ENCODE peak calls at places on chromosome X, in four cellular contexts. G is AG09309, T is AG04449, Q is epithelial cell of proximal tubule. V is an unnamed sample.

GRCh38 chrX:72475952-72476668 is 96.5 kb downstream of the HDAC8 start:
- DNase-seq in T (no peak), Q (no peak), G (no peak), V (no peak)

GRCh38 chrX:21744721-21745120 is 13.2 kb downstream of the SMPX start:
- DNase-seq in Q (no peak), T (no peak), G (no peak), V (no peak)

GRCh38 chrX:75278991-75279390 is 5.1 kb downstream of the UPRT start:
- DNase-seq in G (no peak), T (no peak), Q (no peak), V (no peak)

GRCh38 chrX:40864972-40865371 is 129.6 kb upstream of the MED14 start:
- DNase-seq in Q (no peak), T (peak), G (no peak), V (no peak)

GRCh38 chrX:1386338-1387127 is 5.4 kb downstream of the SLC25A6 start:
- DNase-seq in G (no peak), T (no peak), Q (no peak), V (no peak)

GRCh38 chrX:14529288-14529989 is at the start of gene GLRA2:
- DNase-seq in T (no peak), G (no peak), Q (no peak), V (peak)

GRCh38 chrX:103792916-103793540 is 16.4 kb downstream of the PLP1 start:
- DNase-seq in Q (no peak), T (peak), G (peak), V (no peak)

GRCh38 chrX:55490121-55490520 is 473 bp upstream of the USP51 start:
- DNase-seq in G (no peak), T (no peak), Q (no peak), V (no peak)

GRCh38 chrX:134406977-134407376 is 53.0 kb upstream of the HPRT1 start:
- DNase-seq in G (no peak), T (no peak), Q (no peak), V (no peak)

GRCh38 chrX:46666831-46667230 is 92.1 kb downstream of the SLC9A7 start:
- DNase-seq in Q (no peak), T (no peak), G (no peak), V (no peak)

GRCh38 chrX:97517763-97518162 is 634.1 kb downstream of the RPA4 start:
- DNase-seq in T (no peak), G (no peak), Q (no peak), V (no peak)

GRCh38 chrX:124098089-124098488 is 136.6 kb downstream of the STAG2 start:
- DNase-seq in G (peak), T (no peak), Q (no peak), V (peak)

GRCh38 chrX:44096666-44097065 is 123.5 kb upstream of the NDP start:
- DNase-seq in G (no peak), T (no peak), Q (no peak), V (no peak)

GRCh38 chrX:103356023-103356798 is at the start of gene TCEAL9:
- DNase-seq in Q (no peak), G (peak), T (no peak), V (peak)

GRCh38 chrX:133897593-133898163 is 87.7 kb downstream of the GPC3 start:
- DNase-seq in Q (no peak), G (no peak), T (no peak), V (no peak)

GRCh38 chrX:9538544-9539045 is 73.7 kb downstream of the TBL1X start:
- DNase-seq in Q (no peak), G (no peak), T (no peak), V (no peak)

GRCh38 chrX:41339148-41339547 is 5.2 kb downstream of the DDX3X start:
- DNase-seq in T (no peak), G (no peak), Q (no peak), V (no peak)

GRCh38 chrX:104187931-104188330 is 21.7 kb downstream of the FAM199X start:
- DNase-seq in Q (no peak), T (no peak), G (no peak), V (no peak)

GRCh38 chrX:10729000-10729399 is 108.6 kb upstream of the MID1 start:
- DNase-seq in Q (no peak), G (no peak), T (no peak), V (no peak)

GRCh38 chrX:152915541-152916241 is 17.8 kb downstream of the ZNF185 start:
- DNase-seq in G (no peak), Q (no peak), T (peak), V (peak)

GRCh38 chrX:41512394-41512793 is 65.3 kb downstream of the NYX start:
- DNase-seq in Q (no peak), G (no peak), T (no peak), V (peak)

GRCh38 chrX:40105016-40105790 is 7.4 kb upstream of the BCOR start:
- DNase-seq in Q (no peak), G (no peak), T (no peak), V (peak)

GRCh38 chrX:1202251-1202650 is 10.2 kb downstream of the CRLF2 start:
- DNase-seq in Q (no peak), T (no peak), G (no peak), V (no peak)

GRCh38 chrX:41148553-41148952 is 63.3 kb downstream of the USP9X start:
- DNase-seq in T (peak), Q (no peak), G (no peak), V (no peak)

GRCh38 chrX:29466441-29466840 is 748.9 kb upstream of the MAGEB2 start:
- DNase-seq in Q (no peak), G (no peak), T (no peak), V (no peak)

GRCh38 chrX:149495573-149496071 is 9.5 kb downstream of the IDS start:
- DNase-seq in Q (peak), G (peak), T (no peak), V (no peak)

GRCh38 chrX:40174594-40175415 is 77.0 kb upstream of the BCOR start:
- DNase-seq in Q (no peak), T (no peak), G (no peak), V (peak)

GRCh38 chrX:111375747-111376146 is 36.2 kb downstream of the DCX start:
- DNase-seq in G (no peak), Q (no peak), T (no peak), V (no peak)

GRCh38 chrX:14409341-14409740 is 120.0 kb upstream of the GLRA2 start:
- DNase-seq in G (no peak), T (no peak), Q (no peak), V (no peak)

GRCh38 chrX:152638443-152638904 is 779 bp downstream of the GABRQ start:
- DNase-seq in T (no peak), G (no peak), Q (no peak), V (no peak)

GRCh38 chrX:82961129-82961528 is 547.0 kb upstream of the POU3F4 start:
- DNase-seq in Q (no peak), T (no peak), G (no peak), V (no peak)

GRCh38 chrX:56763556-56764152 is 34.6 kb downstream of the NBDY start:
- DNase-seq in G (no peak), Q (no peak), T (no peak), V (peak)

GRCh38 chrX:23745786-23746185 is 2.7 kb upstream of the ACOT9 start:
- DNase-seq in T (no peak), G (no peak), Q (no peak), V (peak)

GRCh38 chrX:1077140-1077539 is 135.3 kb downstream of the CRLF2 start:
- DNase-seq in Q (no peak), G (no peak), T (no peak), V (no peak)

GRCh38 chrX:16239211-16239610 is 71.9 kb downstream of the MAGEB17 start:
- DNase-seq in Q (peak), T (no peak), G (peak), V (peak)

GRCh38 chrX:39112143-39112542 is 310.9 kb downstream of the MID1IP1 start:
- DNase-seq in G (no peak), Q (no peak), T (no peak), V (no peak)

GRCh38 chrX:119826399-119826959 is 26.3 kb downstream of the UPF3B start:
- DNase-seq in T (no peak), Q (peak), G (no peak), V (peak)

GRCh38 chrX:45126158-45126557 is 74.5 kb downstream of the DIPK2B start:
- DNase-seq in Q (no peak), G (no peak), T (no peak), V (no peak)

GRCh38 chrX:98067611-98068010 is 1183.9 kb downstream of the RPA4 start:
- DNase-seq in T (peak), Q (no peak), G (no peak), V (no peak)

GRCh38 chrX:39174761-39175417 is 373.6 kb downstream of the MID1IP1 start:
- DNase-seq in Q (no peak), T (no peak), G (no peak), V (no peak)

DNA sequence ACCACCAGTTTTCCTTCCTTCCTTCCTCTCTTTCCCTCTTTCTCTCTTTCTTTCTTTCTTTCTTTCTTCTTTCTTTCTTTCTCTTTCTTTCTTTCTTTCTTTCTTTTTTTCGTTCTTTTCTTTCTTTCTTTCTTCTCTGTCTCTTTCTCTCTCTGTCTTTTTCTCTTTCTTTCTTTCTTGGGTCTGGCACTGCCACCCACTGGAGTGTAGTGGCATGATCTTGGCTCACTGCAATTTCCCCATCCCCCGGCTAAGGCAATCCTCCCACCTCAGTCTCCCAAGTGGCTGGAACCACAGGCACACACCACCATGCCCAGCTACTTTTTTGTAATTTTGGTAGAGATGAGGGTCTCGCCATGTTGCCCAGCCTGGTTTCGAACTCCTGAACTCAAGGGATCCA is 51.6 kb upstream of the NHS start:
- DNase-seq in G (no peak), Q (no peak), T (no peak), V (no peak)
- TF ChIP-seq CTCF in G (no peak), Q (peak), T (no peak), V (no peak)

GRCh38 chrX:17656035-17656418 is 81.3 kb upstream of the SCML1 start:
- DNase-seq in Q (no peak), T (no peak), G (no peak), V (no peak)
- H3K4me3 ChIP-seq in Q (peak), T (peak), G (no peak), V (no peak)

GRCh38 chrX:13123247-13123856 is 78.9 kb upstream of the FAM9C start:
- DNase-seq in Q (no peak), G (no peak), T (no peak), V (no peak)

GRCh38 chrX:13120017-13120416 is 75.6 kb upstream of the FAM9C start:
- DNase-seq in Q (no peak), T (no peak), G (no peak), V (no peak)

GRCh38 chrX:13119386-13119785 is 75.0 kb upstream of the FAM9C start:
- DNase-seq in Q (no peak), G (no peak), T (no peak), V (no peak)

GRCh38 chrX:13123857-13124345 is 79.5 kb upstream of the FAM9C start:
- DNase-seq in T (peak), Q (no peak), G (no peak), V (peak)

GRCh38 chrX:13121020-13121419 is 76.6 kb upstream of the FAM9C start:
- DNase-seq in G (no peak), T (no peak), Q (no peak), V (no peak)
- TF ChIP-seq CTCF in G (no peak), T (no peak), Q (no peak), V (no peak)

GRCh38 chrX:47936940-47937317 is 66.9 kb downstream of the ZNF182 start:
- DNase-seq in T (no peak), Q (no peak), G (no peak), V (no peak)
- H3K4me3 ChIP-seq in T (no peak), Q (no peak), G (no peak), V (no peak)

GRCh38 chrX:154403858-154404257 is 5.2 kb downstream of the DNASE1L1 start:
- DNase-seq in Q (no peak), T (no peak), G (no peak), V (no peak)
- TF ChIP-seq CTCF in Q (no peak), T (no peak), G (no peak), V (no peak)

GRCh38 chrX:2694868-2695267 is 3.8 kb downstream of the CD99 start:
- DNase-seq in Q (no peak), G (no peak), T (no peak), V (no peak)

GRCh38 chrX:2691543-2692220 is 587 bp downstream of the CD99 start:
- DNase-seq in T (no peak), G (no peak), Q (no peak), V (no peak)

GRCh38 chrX:2692221-2693122 is 1.4 kb downstream of the CD99 start:
- DNase-seq in G (no peak), Q (no peak), T (no peak), V (no peak)

GRCh38 chrX:2693526-2694002 is 2.5 kb downstream of the CD99 start:
- DNase-seq in T (no peak), G (no peak), Q (no peak), V (no peak)

DNA sequence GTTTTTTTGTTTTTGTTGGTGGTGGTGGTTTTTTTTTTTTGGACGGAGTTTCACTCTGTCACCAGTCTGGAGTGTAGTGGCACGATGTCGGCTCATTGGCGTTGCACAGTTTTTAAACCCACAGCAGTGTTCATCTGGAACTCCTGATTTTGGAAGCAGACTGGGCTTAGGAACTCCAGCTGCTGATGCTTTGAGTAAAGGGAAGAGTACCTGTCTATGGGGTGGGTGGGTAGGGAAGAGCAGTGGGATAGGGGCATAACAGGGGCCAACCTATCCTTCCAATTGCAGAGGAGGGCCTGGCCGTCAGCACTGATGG is 2.0 kb downstream of the CD99 start:
- DNase-seq in G (no peak), Q (no peak), T (no peak), V (no peak)
- H3K4me3 ChIP-seq in G (peak), Q (peak), T (peak), V (no peak)

DNA sequence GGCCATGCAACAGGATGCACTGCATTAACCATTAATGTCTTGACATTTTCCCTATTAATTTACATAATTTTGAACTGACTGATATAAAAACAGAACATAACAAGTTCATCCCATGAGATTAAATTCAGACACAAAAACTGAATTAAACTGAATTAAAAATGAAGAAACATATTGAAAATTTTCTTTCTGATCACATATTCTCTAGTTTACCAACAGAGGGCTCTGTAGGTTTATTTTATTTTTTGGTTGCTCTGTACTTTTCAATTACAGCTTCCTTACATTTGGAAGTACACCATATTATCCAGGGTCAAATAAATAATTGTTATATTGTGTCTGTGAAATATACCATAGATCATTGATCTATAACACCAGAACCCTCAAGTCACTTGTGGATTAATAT is 27.3 kb upstream of the CT83 start:
- DNase-seq in G (no peak), T (no peak), Q (no peak), V (no peak)
- TF ChIP-seq CTCF in G (no peak), T (no peak), Q (no peak), V (no peak)

GRCh38 chrX:25012793-25013592 is 2.8 kb downstream of the ARX start:
- DNase-seq in T (no peak), G (no peak), Q (no peak), V (peak)
- H3K4me3 ChIP-seq in T (no peak), G (no peak), Q (no peak), V (peak)

GRCh38 chrX:115894087-115894486 is 276.5 kb upstream of the AGTR2 start:
- DNase-seq in G (peak), T (no peak), Q (no peak), V (peak)

GRCh38 chrX:115895678-115896329 is 274.7 kb upstream of the AGTR2 start:
- DNase-seq in G (no peak), T (no peak), Q (no peak), V (no peak)

GRCh38 chrX:115896362-115896761 is 274.2 kb upstream of the AGTR2 start:
- DNase-seq in G (no peak), Q (no peak), T (no peak), V (no peak)

GRCh38 chrX:115892056-115892708 is 278.4 kb upstream of the AGTR2 start:
- DNase-seq in T (no peak), Q (no peak), G (no peak), V (no peak)

DNA sequence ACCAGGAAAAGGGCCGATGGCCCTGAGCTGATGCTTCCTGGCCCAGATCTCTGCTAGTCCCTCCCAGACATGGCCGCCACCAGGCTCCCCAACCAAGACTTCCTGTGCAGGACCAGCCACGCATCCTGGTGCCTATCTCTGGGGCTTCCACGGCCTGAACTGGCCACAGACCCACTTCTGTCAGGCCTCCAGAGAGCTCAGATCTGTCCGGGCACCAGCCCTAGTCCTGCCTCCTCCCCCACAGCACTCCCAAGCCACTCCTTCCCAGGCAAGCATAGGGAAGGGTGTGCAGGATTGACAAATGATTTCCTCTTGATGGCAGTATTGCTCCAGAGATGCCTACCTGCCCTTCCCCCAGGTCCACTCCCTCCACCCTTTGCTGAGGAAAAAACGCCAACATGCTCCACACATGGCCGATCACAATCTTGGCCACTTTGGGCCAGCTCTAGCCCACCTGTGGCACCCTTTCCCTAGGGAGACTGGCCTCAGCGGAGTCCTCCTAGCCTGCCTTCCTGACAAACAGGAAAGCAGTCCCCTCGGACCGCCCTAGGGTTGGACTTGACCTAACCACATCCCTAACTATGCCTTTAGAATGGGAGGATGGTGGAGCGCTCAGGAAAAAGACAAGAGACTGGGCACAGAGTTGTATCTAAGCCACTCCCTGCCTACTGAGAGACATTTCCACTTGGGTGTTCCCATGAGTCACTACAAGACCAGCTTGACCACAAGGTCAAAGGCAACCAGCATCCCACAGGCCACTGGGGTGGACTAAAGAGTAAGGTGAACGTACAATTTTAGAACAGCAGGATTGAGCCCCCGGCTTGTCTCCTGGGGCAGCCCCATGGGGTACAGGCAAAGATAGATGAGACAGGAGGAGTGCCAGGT is 277.5 kb upstream of the AGTR2 start:
- DNase-seq in G (peak), T (no peak), Q (peak), V (peak)
- TF ChIP-seq CTCF in G (peak), T (no peak), Q (peak), V (peak)

GRCh38 chrX:37906357-37906756 is 59.0 kb upstream of the DYNLT3 start:
- DNase-seq in T (no peak), Q (no peak), G (no peak), V (no peak)
- H3K4me3 ChIP-seq in T (peak), Q (no peak), G (no peak), V (no peak)

V was measured in GM12865.